ENCODE peak calls at places on chromosomes 3 and 15, in five cellular contexts. C is fibroblast of lung, W is thoracic aorta, U is ovary, N is stomach. A is an unnamed sample. For H3K9me3, the result is how much of the 10 kb centered on the place peaks cover.

GRCh38 chr3:48756640-48757039 is 39.6 kb upstream of the IP6K2 start:
- DNase-seq in N (no peak), C (peak), W (no peak), U (no peak), A (no peak)

GRCh38 chr3:55531266-55531665 is 44.2 kb upstream of the WNT5A start:
- DNase-seq in N (no peak), U (no peak), C (no peak), W (no peak), A (no peak)

GRCh38 chr3:111668912-111669488 is 73.9 kb upstream of the ZBED2 start:
- DNase-seq in C (peak), U (no peak), W (no peak), N (no peak), A (no peak)

GRCh38 chr15:73338058-73338457 is 30.7 kb downstream of the HCN4 start:
- DNase-seq in C (no peak), N (no peak), U (no peak), W (no peak), A (no peak)

GRCh38 chr3:188546835-188547670 is 393.1 kb downstream of the LPP start:
- DNase-seq in C (peak), U (no peak), W (no peak), N (no peak), A (no peak)

GRCh38 chr3:62142280-62142679 is 231.1 kb downstream of the FEZF2 start:
- DNase-seq in U (no peak), C (peak), N (no peak), W (no peak), A (no peak)

GRCh38 chr15:89494941-89495637 is 1.3 kb downstream of the RHCG start:
- DNase-seq in U (no peak), W (no peak), C (no peak), N (no peak), A (no peak)

GRCh38 chr3:9124725-9125124 is 124.7 kb downstream of the SRGAP3 start:
- DNase-seq in C (no peak), N (no peak), W (no peak), U (no peak), A (no peak)

GRCh38 chr3:122564155-122564912 is at the start of the genes DTX3L and PARP9:
- DNase-seq in C (peak), U (peak), W (peak), N (peak), A (peak)

GRCh38 chr15:35622641-35623340 is 76.8 kb upstream of the DPH6 start:
- DNase-seq in W (no peak), U (no peak), C (no peak), N (no peak), A (no peak)

GRCh38 chr3:178966299-178967183 is 105.1 kb downstream of the ZMAT3 start:
- DNase-seq in N (no peak), C (peak), U (peak), W (no peak), A (no peak)

GRCh38 chr15:100727291-100727851 is 125.0 kb downstream of the ASB7 start:
- DNase-seq in W (no peak), N (no peak), U (no peak), C (peak), A (no peak)

GRCh38 chr3:50392101-50392715 is 32.9 kb upstream of the TMEM115 start:
- DNase-seq in N (no peak), W (no peak), U (no peak), C (no peak), A (no peak)

GRCh38 chr15:33211409-33211808 is 16.9 kb upstream of the FMN1 start:
- DNase-seq in N (peak), C (no peak), U (no peak), W (no peak), A (no peak)

GRCh38 chr3:78737988-78738387 is 1029.8 kb downstream of the ROBO1 start:
- DNase-seq in W (no peak), N (no peak), U (no peak), C (peak), A (no peak)

GRCh38 chr3:195182470-195182795 is 88.5 kb downstream of the XXYLT1 start:
- DNase-seq in W (no peak), C (peak), U (no peak), N (no peak), A (no peak)

GRCh38 chr15:100694381-100695012 is 92.1 kb downstream of the ASB7 start:
- DNase-seq in C (peak), N (no peak), W (no peak), U (peak), A (no peak)

GRCh38 chr3:20861454-20861853 is 675.4 kb upstream of the SGO1 start:
- DNase-seq in N (no peak), W (no peak), U (no peak), C (peak), A (no peak)

GRCh38 chr15:101250331-101250730 is 1.5 kb downstream of the CHSY1 start:
- DNase-seq in W (no peak), C (peak), N (no peak), U (no peak), A (no peak)

GRCh38 chr15:58576657-58577056 is 144.9 kb downstream of the LIPC start:
- DNase-seq in W (no peak), C (no peak), N (no peak), U (no peak), A (no peak)

GRCh38 chr3:47877719-47878118 is 74.8 kb downstream of the DHX30 start:
- DNase-seq in W (no peak), N (no peak), U (no peak), C (no peak), A (no peak)

GRCh38 chr3:9769012-9769411 is 735 bp downstream of the CAMK1 start:
- DNase-seq in U (no peak), W (no peak), N (no peak), C (no peak), A (no peak)

GRCh38 chr15:25238126-25238525 is 200.7 kb downstream of the UBE3A start:
- DNase-seq in N (no peak), W (no peak), C (no peak), U (no peak), A (no peak)
- H3K9me3 ChIP-seq in N (half or more), W (under half), C (under half), U (under half), A (under half)

GRCh38 chr15:62257991-62258390 is 92.9 kb upstream of the C2CD4B start:
- DNase-seq in C (no peak), N (no peak), W (no peak), U (no peak), A (no peak)

GRCh38 chr15:62264196-62264595 is 99.1 kb upstream of the C2CD4B start:
- DNase-seq in U (no peak), W (no peak), C (no peak), N (no peak), A (no peak)

DNA sequence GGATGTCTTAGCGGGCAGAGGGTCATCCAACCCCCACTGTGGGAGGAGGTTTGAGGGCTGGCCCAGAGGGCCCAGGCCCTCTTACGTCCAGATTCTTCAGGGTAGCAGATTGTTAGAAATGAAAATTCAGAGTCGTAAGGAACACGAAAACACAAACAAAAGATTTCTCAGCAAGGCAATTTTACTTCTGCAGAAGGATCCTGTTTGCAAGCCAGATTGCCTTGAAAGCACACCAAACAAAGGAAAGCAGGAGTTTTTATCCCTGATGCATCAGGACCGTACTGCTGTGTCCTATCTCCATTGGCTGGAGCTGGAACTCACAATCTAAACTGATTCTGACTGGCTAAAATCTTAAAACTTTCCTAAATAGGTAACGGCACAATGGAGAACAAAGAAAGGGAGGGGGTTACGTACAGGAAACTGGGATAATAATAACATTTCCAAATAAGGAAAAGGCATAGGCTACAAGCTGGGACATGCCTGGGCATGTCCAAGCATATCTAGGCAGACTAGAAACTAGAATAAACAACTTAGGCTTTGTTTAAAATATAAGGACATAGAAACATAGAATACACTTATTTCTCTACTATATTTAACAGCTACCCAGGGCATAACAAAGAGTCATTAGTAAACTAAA is 97.3 kb upstream of the C2CD4B start:
- DNase-seq in C (no peak), U (no peak), W (no peak), N (no peak), A (no peak)
- H3K9me3 ChIP-seq in C (under half), U (under half), W (under half), N (under half), A (under half)

DNA sequence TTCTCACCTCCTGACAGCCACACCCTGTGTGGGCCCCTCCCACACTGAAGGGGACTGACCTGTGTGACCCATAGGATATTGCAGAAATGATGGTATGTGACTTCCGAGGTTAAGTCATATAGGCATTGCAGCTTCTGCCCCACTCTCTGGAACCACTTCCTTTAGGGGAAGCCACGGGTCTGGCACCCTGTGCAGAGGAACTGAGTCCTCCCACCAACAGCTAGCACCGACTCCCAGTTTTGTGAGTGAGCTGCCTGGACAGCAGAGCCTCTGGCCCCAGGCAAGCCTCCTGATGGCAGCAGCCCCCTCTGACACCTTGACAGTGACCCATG is 24.6 kb upstream of the SLC6A6 start:
- DNase-seq in N (no peak), W (no peak), C (no peak), U (no peak), A (no peak)
- H3K9me3 ChIP-seq in N (under half), W (under half), C (under half), U (under half), A (under half)

GRCh38 chr3:7506606-7507180 is 645.8 kb downstream of the GRM7 start:
- DNase-seq in U (no peak), W (no peak), N (no peak), C (peak), A (no peak)
- H3K9me3 ChIP-seq in U (under half), W (under half), N (under half), C (under half), A (under half)

GRCh38 chr15:26531489-26531888 is 241.4 kb downstream of the GABRB3 start:
- DNase-seq in W (no peak), C (no peak), N (no peak), U (no peak), A (no peak)
- H3K9me3 ChIP-seq in W (under half), C (under half), N (under half), U (under half), A (under half)

GRCh38 chr15:27889258-27889657 is 209.9 kb downstream of the OCA2 start:
- DNase-seq in C (no peak), W (no peak), U (no peak), N (no peak), A (no peak)
- H3K9me3 ChIP-seq in C (under half), W (under half), U (under half), N (half or more), A (under half)

GRCh38 chr15:46059921-46060565 is 425.2 kb downstream of the SQOR start:
- DNase-seq in C (no peak), W (no peak), U (no peak), N (no peak), A (no peak)

DNA sequence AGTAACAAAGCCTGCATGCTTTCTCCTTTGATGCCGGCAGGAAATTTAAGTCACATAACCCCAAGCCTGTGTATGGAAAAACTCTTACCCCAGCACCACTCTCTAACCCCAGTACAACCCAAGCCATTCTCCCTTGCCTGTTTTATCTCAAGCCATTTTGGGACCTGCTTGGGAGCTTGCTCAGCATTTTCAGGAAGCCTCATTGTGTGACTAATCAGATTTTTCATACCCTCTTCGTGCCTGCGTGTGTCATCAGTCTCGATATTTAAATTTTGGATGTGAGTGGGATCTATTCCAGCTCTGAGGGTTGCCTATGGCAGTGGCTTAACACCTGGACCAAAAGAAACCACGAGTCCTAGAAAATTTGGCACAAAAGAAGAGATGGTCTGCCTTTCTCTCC is 426.2 kb downstream of the SQOR start:
- DNase-seq in W (no peak), C (no peak), U (no peak), N (no peak), A (no peak)
- H3K9me3 ChIP-seq in W (under half), C (under half), U (under half), N (under half), A (under half)

GRCh38 chr3:186381424-186382216 is 19.6 kb upstream of the DGKG start:
- DNase-seq in C (no peak), N (no peak), W (no peak), U (no peak), A (no peak)
- H3K9me3 ChIP-seq in C (under half), N (under half), W (under half), U (under half), A (under half)

GRCh38 chr3:132288357-132288756 is 28.9 kb upstream of the ACP3 start:
- DNase-seq in C (peak), N (no peak), W (no peak), U (no peak), A (no peak)

GRCh38 chr3:132292062-132292461 is 25.1 kb upstream of the ACP3 start:
- DNase-seq in W (no peak), U (no peak), C (no peak), N (no peak), A (no peak)

GRCh38 chr3:132289311-132289710 is 27.9 kb upstream of the ACP3 start:
- DNase-seq in U (no peak), N (no peak), C (peak), W (no peak), A (no peak)

GRCh38 chr3:132293231-132293630 is 24.0 kb upstream of the ACP3 start:
- DNase-seq in U (no peak), N (no peak), C (no peak), W (no peak), A (no peak)

GRCh38 chr3:132290833-132291232 is 26.4 kb upstream of the ACP3 start:
- DNase-seq in N (no peak), U (no peak), W (no peak), C (peak), A (no peak)
- H3K9me3 ChIP-seq in N (under half), U (under half), W (under half), C (under half), A (under half)

GRCh38 chr3:126661965-126662364 is 7.0 kb upstream of the TXNRD3 start:
- DNase-seq in C (no peak), U (no peak), N (no peak), W (no peak), A (no peak)
- H3K9me3 ChIP-seq in C (under half), U (under half), N (under half), W (under half), A (under half)